ENCODE peak calls at places on chromosome 18, in six cellular contexts. One of them, this sample, is unnamed.

GRCh38 chr18:79900610-79901570 is 50.6 kb downstream of the SLC66A2 start:
- DNase-seq in lung: peak
- DNase-seq in left lung: no peak
- DNase-seq in RWPE1: no peak
- DNase-seq in AG10803: no peak
- DNase-seq in left ventricle myocardium inferior: no peak
- DNase-seq in this sample: no peak

GRCh38 chr18:76252880-76253279 is 242.2 kb downstream of the ZNF516 start:
- DNase-seq in lung: no peak
- DNase-seq in left lung: no peak
- DNase-seq in RWPE1: no peak
- DNase-seq in AG10803: peak
- DNase-seq in left ventricle myocardium inferior: no peak
- DNase-seq in this sample: no peak

GRCh38 chr18:72828601-72829000 is 39.2 kb downstream of the NETO1 start:
- DNase-seq in lung: no peak
- DNase-seq in left lung: no peak
- DNase-seq in RWPE1: no peak
- DNase-seq in AG10803: no peak
- DNase-seq in left ventricle myocardium inferior: no peak
- DNase-seq in this sample: no peak

GRCh38 chr18:23994361-23994902 is 20.1 kb upstream of the TTC39C start:
- DNase-seq in lung: peak
- DNase-seq in left lung: no peak
- DNase-seq in RWPE1: peak
- DNase-seq in AG10803: peak
- DNase-seq in left ventricle myocardium inferior: no peak
- DNase-seq in this sample: peak

GRCh38 chr18:63205791-63206252 is 113.7 kb downstream of the BCL2 start:
- DNase-seq in lung: no peak
- DNase-seq in left lung: no peak
- DNase-seq in RWPE1: no peak
- DNase-seq in AG10803: no peak
- DNase-seq in left ventricle myocardium inferior: no peak
- DNase-seq in this sample: no peak

GRCh38 chr18:31675404-31675803 is 9.0 kb downstream of the B4GALT6 start:
- DNase-seq in lung: no peak
- DNase-seq in left lung: no peak
- DNase-seq in RWPE1: no peak
- DNase-seq in AG10803: no peak
- DNase-seq in left ventricle myocardium inferior: no peak
- DNase-seq in this sample: no peak

GRCh38 chr18:79506191-79507075 is 110.7 kb downstream of the NFATC1 start:
- DNase-seq in lung: no peak
- DNase-seq in left lung: peak
- DNase-seq in RWPE1: no peak
- DNase-seq in AG10803: peak
- DNase-seq in left ventricle myocardium inferior: peak
- DNase-seq in this sample: no peak

GRCh38 chr18:32480581-32480980 is 9.9 kb upstream of the GAREM1 start:
- DNase-seq in lung: no peak
- DNase-seq in left lung: no peak
- DNase-seq in RWPE1: no peak
- DNase-seq in AG10803: no peak
- DNase-seq in left ventricle myocardium inferior: no peak
- DNase-seq in this sample: no peak

GRCh38 chr18:62524443-62525200 is 1.8 kb downstream of the ZCCHC2 start:
- DNase-seq in lung: peak
- DNase-seq in left lung: peak
- DNase-seq in RWPE1: no peak
- DNase-seq in AG10803: peak
- DNase-seq in left ventricle myocardium inferior: peak
- DNase-seq in this sample: peak

GRCh38 chr18:77165489-77166415 is 33.2 kb upstream of the MBP start:
- DNase-seq in lung: no peak
- DNase-seq in left lung: no peak
- DNase-seq in RWPE1: no peak
- DNase-seq in AG10803: peak
- DNase-seq in left ventricle myocardium inferior: peak
- DNase-seq in this sample: no peak

GRCh38 chr18:76518073-76518472 is 23.0 kb upstream of the ZNF516 start:
- DNase-seq in lung: no peak
- DNase-seq in left lung: no peak
- DNase-seq in RWPE1: no peak
- DNase-seq in AG10803: no peak
- DNase-seq in left ventricle myocardium inferior: no peak
- DNase-seq in this sample: no peak

GRCh38 chr18:49168281-49168680 is 217.5 kb upstream of the SMAD7 start:
- DNase-seq in lung: no peak
- DNase-seq in left lung: no peak
- DNase-seq in RWPE1: no peak
- DNase-seq in AG10803: no peak
- DNase-seq in left ventricle myocardium inferior: no peak
- DNase-seq in this sample: no peak

GRCh38 chr18:30597202-30597601 is 445.3 kb downstream of the DSC3 start:
- DNase-seq in lung: no peak
- DNase-seq in left lung: no peak
- DNase-seq in RWPE1: no peak
- DNase-seq in AG10803: no peak
- DNase-seq in left ventricle myocardium inferior: no peak
- DNase-seq in this sample: no peak

GRCh38 chr18:25350561-25351201 is 1.3 kb downstream of the ZNF521 start:
- DNase-seq in lung: no peak
- DNase-seq in left lung: peak
- DNase-seq in RWPE1: no peak
- DNase-seq in AG10803: peak
- DNase-seq in left ventricle myocardium inferior: peak
- DNase-seq in this sample: peak

GRCh38 chr18:31161757-31162418 is 768 bp downstream of the DSC1 start:
- DNase-seq in lung: no peak
- DNase-seq in left lung: no peak
- DNase-seq in RWPE1: no peak
- DNase-seq in AG10803: no peak
- DNase-seq in left ventricle myocardium inferior: no peak
- DNase-seq in this sample: no peak

GRCh38 chr18:4369726-4370125 is 85.4 kb downstream of the DLGAP1 start:
- DNase-seq in lung: no peak
- DNase-seq in left lung: no peak
- DNase-seq in RWPE1: no peak
- DNase-seq in AG10803: no peak
- DNase-seq in left ventricle myocardium inferior: no peak
- DNase-seq in this sample: no peak

GRCh38 chr18:70335892-70336726 is 47.3 kb downstream of the SOCS6 start:
- DNase-seq in lung: no peak
- DNase-seq in left lung: no peak
- DNase-seq in RWPE1: peak
- DNase-seq in AG10803: no peak
- DNase-seq in left ventricle myocardium inferior: no peak
- DNase-seq in this sample: no peak

GRCh38 chr18:5900249-5900648 is 4.9 kb upstream of the TMEM200C start:
- DNase-seq in lung: no peak
- DNase-seq in left lung: no peak
- DNase-seq in RWPE1: no peak
- DNase-seq in AG10803: no peak
- DNase-seq in left ventricle myocardium inferior: no peak
- DNase-seq in this sample: no peak

GRCh38 chr18:68177807-68178702 is 536.9 kb downstream of the TMX3 start:
- DNase-seq in lung: no peak
- DNase-seq in left lung: no peak
- DNase-seq in RWPE1: peak
- DNase-seq in AG10803: peak
- DNase-seq in left ventricle myocardium inferior: no peak
- DNase-seq in this sample: peak

GRCh38 chr18:77316013-77316412 is 66.4 kb downstream of the GALR1 start:
- DNase-seq in lung: no peak
- DNase-seq in left lung: peak
- DNase-seq in RWPE1: no peak
- DNase-seq in AG10803: no peak
- DNase-seq in left ventricle myocardium inferior: no peak
- DNase-seq in this sample: no peak

GRCh38 chr18:47677952-47678351 is 252.5 kb downstream of the SMAD2 start:
- DNase-seq in lung: no peak
- DNase-seq in left lung: no peak
- DNase-seq in RWPE1: no peak
- DNase-seq in AG10803: no peak
- DNase-seq in left ventricle myocardium inferior: no peak
- DNase-seq in this sample: no peak

GRCh38 chr18:48806551-48807261 is 144.1 kb downstream of the SMAD7 start:
- DNase-seq in lung: no peak
- DNase-seq in left lung: no peak
- DNase-seq in RWPE1: peak
- DNase-seq in AG10803: peak
- DNase-seq in left ventricle myocardium inferior: peak
- DNase-seq in this sample: no peak

GRCh38 chr18:22223263-22223960 is 54.0 kb downstream of the GATA6 start:
- DNase-seq in lung: peak
- DNase-seq in left lung: peak
- DNase-seq in RWPE1: peak
- DNase-seq in AG10803: peak
- DNase-seq in left ventricle myocardium inferior: peak
- DNase-seq in this sample: peak

GRCh38 chr18:72762505-72763122 is 105.2 kb downstream of the NETO1 start:
- DNase-seq in lung: no peak
- DNase-seq in left lung: no peak
- DNase-seq in RWPE1: peak
- DNase-seq in AG10803: peak
- DNase-seq in left ventricle myocardium inferior: no peak
- DNase-seq in this sample: peak

GRCh38 chr18:46335551-46336059 is 231.4 kb downstream of the HAUS1 start:
- DNase-seq in lung: no peak
- DNase-seq in left lung: no peak
- DNase-seq in RWPE1: peak
- DNase-seq in AG10803: no peak
- DNase-seq in left ventricle myocardium inferior: peak
- DNase-seq in this sample: no peak

GRCh38 chr18:73962251-73962650 is 185.4 kb downstream of the FBXO15 start:
- DNase-seq in lung: no peak
- DNase-seq in left lung: no peak
- DNase-seq in RWPE1: no peak
- DNase-seq in AG10803: peak
- DNase-seq in left ventricle myocardium inferior: no peak
- DNase-seq in this sample: peak

GRCh38 chr18:77021075-77021474 is 111.5 kb downstream of the MBP start:
- DNase-seq in lung: no peak
- DNase-seq in left lung: no peak
- DNase-seq in RWPE1: no peak
- DNase-seq in AG10803: no peak
- DNase-seq in left ventricle myocardium inferior: no peak
- DNase-seq in this sample: no peak

GRCh38 chr18:74114206-74114605 is 33.4 kb downstream of the FBXO15 start:
- DNase-seq in lung: no peak
- DNase-seq in left lung: no peak
- DNase-seq in RWPE1: no peak
- DNase-seq in AG10803: peak
- DNase-seq in left ventricle myocardium inferior: no peak
- DNase-seq in this sample: peak

GRCh38 chr18:67728364-67728763 is 211.8 kb upstream of the DSEL start:
- DNase-seq in lung: no peak
- DNase-seq in left lung: no peak
- DNase-seq in RWPE1: no peak
- DNase-seq in AG10803: no peak
- DNase-seq in left ventricle myocardium inferior: no peak
- DNase-seq in this sample: no peak

GRCh38 chr18:63148449-63149199 is 170.9 kb downstream of the BCL2 start:
- DNase-seq in lung: no peak
- DNase-seq in left lung: no peak
- DNase-seq in RWPE1: no peak
- DNase-seq in AG10803: peak
- DNase-seq in left ventricle myocardium inferior: no peak
- DNase-seq in this sample: no peak

GRCh38 chr18:33751613-33752221 is 173.7 kb downstream of the ASXL3 start:
- DNase-seq in lung: no peak
- DNase-seq in left lung: no peak
- DNase-seq in RWPE1: no peak
- DNase-seq in AG10803: peak
- DNase-seq in left ventricle myocardium inferior: no peak
- DNase-seq in this sample: no peak

GRCh38 chr18:7393080-7393479 is 162.2 kb downstream of the LRRC30 start:
- DNase-seq in lung: no peak
- DNase-seq in left lung: no peak
- DNase-seq in RWPE1: no peak
- DNase-seq in AG10803: no peak
- DNase-seq in left ventricle myocardium inferior: no peak
- DNase-seq in this sample: no peak
- TF ChIP-seq CTCF in lung: no peak
- TF ChIP-seq CTCF in left lung: no peak
- TF ChIP-seq CTCF in RWPE1: no peak
- TF ChIP-seq CTCF in AG10803: no peak
- TF ChIP-seq CTCF in left ventricle myocardium inferior: no peak
- TF ChIP-seq CTCF in this sample: no peak

DNA sequence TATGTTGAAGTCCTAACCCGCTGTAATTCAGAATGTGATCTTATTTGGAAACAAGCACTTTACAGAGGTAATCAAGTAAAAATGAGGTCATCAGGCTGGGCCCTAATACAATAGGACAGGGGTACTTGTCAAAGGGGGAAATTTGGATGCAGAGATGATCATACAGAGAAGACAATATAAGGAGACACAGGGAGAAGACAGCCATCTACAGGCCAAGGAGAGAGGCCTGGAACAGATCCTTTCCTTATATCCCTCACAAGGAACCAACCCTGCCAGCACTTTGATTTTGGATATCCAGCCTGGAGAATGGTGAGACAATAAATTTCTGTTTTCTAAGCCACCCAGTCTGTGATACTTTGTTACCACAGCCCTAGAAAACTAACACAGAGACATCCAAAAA is 104.3 kb downstream of the METTL4 start:
- DNase-seq in lung: no peak
- DNase-seq in left lung: no peak
- DNase-seq in RWPE1: no peak
- DNase-seq in AG10803: no peak
- DNase-seq in left ventricle myocardium inferior: no peak
- DNase-seq in this sample: no peak
- TF ChIP-seq CTCF in lung: no peak
- TF ChIP-seq CTCF in left lung: no peak
- TF ChIP-seq CTCF in RWPE1: no peak
- TF ChIP-seq CTCF in AG10803: peak
- TF ChIP-seq CTCF in left ventricle myocardium inferior: no peak
- TF ChIP-seq CTCF in this sample: no peak

GRCh38 chr18:12283256-12283655 is 24.8 kb upstream of the TUBB6 start:
- DNase-seq in lung: no peak
- DNase-seq in left lung: no peak
- DNase-seq in RWPE1: peak
- DNase-seq in AG10803: peak
- DNase-seq in left ventricle myocardium inferior: no peak
- DNase-seq in this sample: peak
- TF ChIP-seq CTCF in lung: no peak
- TF ChIP-seq CTCF in left lung: no peak
- TF ChIP-seq CTCF in RWPE1: no peak
- TF ChIP-seq CTCF in AG10803: peak
- TF ChIP-seq CTCF in left ventricle myocardium inferior: no peak
- TF ChIP-seq CTCF in this sample: peak

DNA sequence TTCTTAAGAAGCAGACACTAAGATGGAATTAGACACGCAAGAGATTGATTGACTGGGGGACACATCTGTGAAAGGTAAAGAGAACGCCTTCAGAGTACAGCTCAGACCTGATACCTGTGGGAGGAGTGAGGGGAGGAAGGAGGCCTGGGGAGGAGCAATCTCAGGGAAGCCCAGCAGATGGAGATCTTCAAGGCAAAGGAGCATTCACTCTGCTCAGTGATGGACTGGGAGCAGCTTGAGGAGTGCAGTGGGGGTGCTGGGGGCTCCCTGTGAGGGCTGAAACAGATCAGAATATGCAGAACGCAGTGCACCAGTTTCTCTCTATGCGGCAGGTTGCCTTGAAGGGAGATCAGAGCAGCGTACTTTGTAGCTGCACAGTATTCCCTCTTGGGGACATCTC is 103.7 kb upstream of the ATP8B1 start:
- DNase-seq in lung: no peak
- DNase-seq in left lung: no peak
- DNase-seq in RWPE1: no peak
- DNase-seq in AG10803: no peak
- DNase-seq in left ventricle myocardium inferior: no peak
- DNase-seq in this sample: no peak
- TF ChIP-seq CTCF in lung: no peak
- TF ChIP-seq CTCF in left lung: no peak
- TF ChIP-seq CTCF in RWPE1: no peak
- TF ChIP-seq CTCF in AG10803: no peak
- TF ChIP-seq CTCF in left ventricle myocardium inferior: no peak
- TF ChIP-seq CTCF in this sample: peak

This sample was measured in HFFc6.